ENCODE peak calls at places on chromosomes 12 and 14, in eight cellular contexts. V is body of pancreas, L is GM23248, I is hippocampal formation, W is testis, K is putamen, Y is RCC 7860, Q is prostate gland. H is an unnamed sample.
A peak's percentile ranks its signal among the peaks of the same experiment; 100 is the strongest.

GRCh38 chr14:102507026-102507860 is 2.3 kb downstream of the ANKRD9 start:
- DNase-seq in V (no peak), L (no peak), I (no peak), W (peak; percentile 85), K (no peak), Y (no peak), Q (no peak), H (no peak)

GRCh38 chr14:69713976-69714716 is 52.8 kb upstream of the SRSF5 start:
- DNase-seq in V (no peak), L (no peak), I (no peak), W (no peak), K (no peak), Y (no peak), Q (peak; percentile 68), H (no peak)

GRCh38 chr14:87449016-87449415 is 544.0 kb downstream of the GALC start:
- DNase-seq in V (no peak), L (no peak), I (no peak), W (no peak), K (no peak), Y (no peak), Q (no peak), H (no peak)

GRCh38 chr12:92899388-92900001 is 29.6 kb downstream of the EEA1 start:
- DNase-seq in V (peak; percentile 34), L (peak; percentile 98), I (peak; percentile 26), W (peak; percentile 53), K (no peak), Y (peak; percentile 93), Q (peak; percentile 33), H (peak; percentile 54)

GRCh38 chr12:54680374-54680773 is 32.2 kb upstream of the DCD start:
- DNase-seq in V (peak; percentile 60), L (peak; percentile 17), I (no peak), W (no peak), K (no peak), Y (no peak), Q (no peak), H (no peak)

GRCh38 chr12:18250313-18250916 is 10.9 kb upstream of the PIK3C2G start:
- DNase-seq in V (no peak), L (peak; percentile 84), I (peak; percentile 79), W (no peak), K (peak; percentile 65), Y (peak; percentile 20), Q (peak; percentile 40), H (no peak)

GRCh38 chr14:53128706-53129105 is 24.4 kb downstream of the DDHD1 start:
- DNase-seq in V (no peak), L (no peak), I (no peak), W (no peak), K (no peak), Y (no peak), Q (no peak), H (no peak)

GRCh38 chr12:65868878-65869277 is 44.6 kb downstream of the HMGA2 start:
- DNase-seq in V (no peak), L (no peak), I (no peak), W (no peak), K (no peak), Y (no peak), Q (no peak), H (no peak)

GRCh38 chr14:100404419-100404818 is 81.3 kb downstream of the SLC25A47 start:
- DNase-seq in V (no peak), L (no peak), I (no peak), W (no peak), K (no peak), Y (no peak), Q (no peak), H (no peak)